ENCODE peak calls at places on chromosomes 16 and 17, in five cellular contexts. J is esophagus muscularis mucosa, C is SJSA1, Z is IMR-90, H is lower lobe of right lung. V is an unnamed sample. For H3K27me3 and H3K4me1, the result is how much of the 10 kb centered on the place peaks cover.

GRCh38 chr17:6474906-6475305 is 30.7 kb downstream of the PIMREG start:
- DNase-seq in J (no peak), C (no peak), Z (no peak), H (no peak), V (no peak)

GRCh38 chr17:57114085-57114673 is 29.1 kb downstream of the AKAP1 start:
- DNase-seq in J (no peak), C (peak), Z (peak), H (no peak), V (no peak)

GRCh38 chr16:68235882-68236803 is at the start of gene ESRP2:
- DNase-seq in J (no peak), C (no peak), Z (no peak), H (peak), V (peak)

GRCh38 chr17:74840989-74841666 is 18.6 kb downstream of the GRIN2C start:
- DNase-seq in J (no peak), C (no peak), Z (peak), H (peak), V (peak)

GRCh38 chr16:76539609-76540008 is 262.4 kb downstream of the CNTNAP4 start:
- DNase-seq in J (no peak), C (no peak), Z (no peak), H (no peak), V (no peak)

GRCh38 chr17:35797370-35797769 is 1.9 kb upstream of the MMP28 start:
- DNase-seq in J (no peak), C (no peak), Z (no peak), H (no peak), V (no peak)

GRCh38 chr16:46711106-46711769 is 21.8 kb downstream of the ORC6 start:
- DNase-seq in J (no peak), C (no peak), Z (no peak), H (no peak), V (no peak)

GRCh38 chr16:3788711-3789374 is 71.5 kb upstream of the TRAP1 start:
- DNase-seq in J (no peak), C (no peak), Z (no peak), H (no peak), V (no peak)

GRCh38 chr17:66152756-66153155 is 39.2 kb downstream of the CEP112 start:
- DNase-seq in J (no peak), C (no peak), Z (peak), H (no peak), V (no peak)

GRCh38 chr16:3461120-3461519 is 17.6 kb downstream of the NAA60 start:
- DNase-seq in J (no peak), C (no peak), Z (no peak), H (no peak), V (no peak)

GRCh38 chr16:74521691-74522090 is 85.2 kb downstream of the GLG1 start:
- DNase-seq in J (no peak), C (peak), Z (peak), H (no peak), V (no peak)

GRCh38 chr17:46884552-46884951 is 33.2 kb downstream of the WNT9B start:
- DNase-seq in J (no peak), C (no peak), Z (no peak), H (no peak), V (no peak)

GRCh38 chr17:33750943-33751701 is 458.0 kb upstream of the ASIC2 start:
- DNase-seq in J (no peak), C (peak), Z (peak), H (peak), V (no peak)

GRCh38 chr17:9239260-9239820 is 218.0 kb downstream of the NTN1 start:
- DNase-seq in J (no peak), C (no peak), Z (no peak), H (peak), V (peak)

GRCh38 chr16:78129349-78129748 is 29.9 kb downstream of the WWOX start:
- DNase-seq in J (no peak), C (no peak), Z (no peak), H (no peak), V (no peak)

GRCh38 chr16:2194166-2194834 is 2.1 kb downstream of the CASKIN1 start:
- DNase-seq in J (no peak), C (no peak), Z (peak), H (no peak), V (no peak)

GRCh38 chr17:75769536-75769935 is 4.5 kb upstream of the GALK1 start:
- DNase-seq in J (no peak), C (no peak), Z (no peak), H (peak), V (no peak)

GRCh38 chr17:35242158-35242804 is 591 bp upstream of the SLFN5 start:
- DNase-seq in J (no peak), C (peak), Z (peak), H (peak), V (peak)

GRCh38 chr16:27972500-27972899 is 91.0 kb downstream of the GSG1L start:
- DNase-seq in J (no peak), C (no peak), Z (peak), H (no peak), V (no peak)

GRCh38 chr17:66580178-66580577 is 254.7 kb upstream of the CACNG5 start:
- DNase-seq in J (no peak), C (no peak), Z (peak), H (peak), V (peak)

GRCh38 chr17:62986549-62986948 is 20.5 kb downstream of the TANC2 start:
- DNase-seq in J (no peak), C (no peak), Z (no peak), H (no peak), V (no peak)

GRCh38 chr16:15529673-15530072 is 95.3 kb downstream of the BMERB1 start:
- DNase-seq in J (no peak), C (no peak), Z (no peak), H (no peak), V (no peak)

GRCh38 chr17:36833279-36833678 is 104.0 kb upstream of the LHX1 start:
- DNase-seq in J (no peak), C (no peak), Z (no peak), H (no peak), V (no peak)

GRCh38 chr17:53313746-53314145 is 509.0 kb upstream of the KIF2B start:
- DNase-seq in J (no peak), C (no peak), Z (no peak), H (no peak), V (no peak)

GRCh38 chr16:24736758-24737157 is 7.3 kb downstream of the TNRC6A start:
- DNase-seq in J (no peak), C (no peak), Z (no peak), H (no peak), V (no peak)

GRCh38 chr17:60392845-60393702 is 1.1 kb upstream of the USP32 start:
- DNase-seq in J (no peak), C (peak), Z (peak), H (peak), V (peak)

GRCh38 chr16:54801445-54801844 is 129.2 kb upstream of the IRX5 start:
- DNase-seq in J (no peak), C (no peak), Z (no peak), H (no peak), V (no peak)

GRCh38 chr17:82173351-82174041 is 39.1 kb downstream of the CCDC57 start:
- DNase-seq in J (no peak), C (no peak), Z (no peak), H (no peak), V (no peak)

GRCh38 chr17:28216032-28216431 is 103.0 kb upstream of the TMEM97 start:
- DNase-seq in J (no peak), C (no peak), Z (no peak), H (no peak), V (no peak)

GRCh38 chr16:87790278-87791023 is 24.7 kb upstream of the KLHDC4 start:
- DNase-seq in J (no peak), C (peak), Z (peak), H (no peak), V (no peak)

GRCh38 chr17:51060396-51060795 is 60.3 kb downstream of the SPAG9 start:
- DNase-seq in J (no peak), C (no peak), Z (no peak), H (no peak), V (no peak)

GRCh38 chr17:29958947-29959657 is 17.7 kb downstream of the EFCAB5 start:
- DNase-seq in J (no peak), C (no peak), Z (peak), H (no peak), V (no peak)

GRCh38 chr16:27749547-27749875 is 199.6 kb downstream of the KATNIP start:
- DNase-seq in J (no peak), C (no peak), Z (no peak), H (peak), V (no peak)

GRCh38 chr17:8253801-8254200 is 4.7 kb downstream of the PFAS start:
- DNase-seq in J (no peak), C (no peak), Z (no peak), H (no peak), V (no peak)

DNA sequence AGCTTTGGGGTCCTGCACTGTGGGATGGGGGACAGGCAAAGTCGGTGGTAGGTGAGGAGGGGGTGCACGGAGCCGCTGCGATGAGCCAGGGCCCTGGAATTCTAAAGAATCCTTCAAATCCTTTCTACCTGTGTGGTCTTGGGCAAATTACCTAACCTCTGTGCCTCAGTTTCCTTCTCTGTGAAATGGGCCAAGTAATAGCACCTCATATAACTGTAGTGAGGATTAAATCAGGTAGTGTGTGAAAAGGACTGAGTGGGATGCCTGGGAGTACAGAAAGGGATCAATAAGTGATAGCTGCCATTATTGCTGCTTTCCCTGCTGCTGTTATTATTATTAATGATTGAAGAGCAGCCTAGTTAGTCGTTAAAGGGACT is 929 bp downstream of the SCNN1G start:
- DNase-seq in J (no peak), C (no peak), Z (no peak), H (no peak), V (no peak)
- H3K27me3 ChIP-seq in J (under half), C (under half), Z (under half), H (under half), V (half or more)

DNA sequence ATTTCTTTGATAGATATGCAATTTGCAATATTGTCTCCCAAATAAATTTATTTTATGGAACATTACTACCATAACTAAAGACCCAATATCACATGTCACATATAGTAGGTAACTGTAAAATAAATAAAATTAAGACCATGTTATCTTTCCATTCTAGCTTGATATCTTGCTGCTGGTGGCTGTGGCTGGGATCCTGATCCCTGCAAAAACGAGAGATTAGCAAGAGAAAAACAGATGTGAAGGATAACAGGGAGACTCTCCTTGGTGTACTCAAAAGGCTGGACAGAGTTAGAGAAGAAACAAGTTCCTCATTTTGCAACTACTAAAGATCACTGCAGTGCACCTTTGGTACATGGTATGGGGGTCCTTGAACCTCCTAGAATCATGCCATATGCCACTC is 49.7 kb downstream of the ARHGAP27 start:
- DNase-seq in J (no peak), C (no peak), Z (no peak), H (no peak), V (no peak)
- H3K4me1 ChIP-seq in J (under half), C (under half), Z (under half), H (under half), V (under half)

GRCh38 chr17:81115219-81115618 is 50.1 kb upstream of the PVALEF start:
- DNase-seq in J (no peak), C (no peak), Z (no peak), H (no peak), V (no peak)
- H3K27me3 ChIP-seq in J (under half), C (under half), Z (under half), H (under half), V (under half)

DNA sequence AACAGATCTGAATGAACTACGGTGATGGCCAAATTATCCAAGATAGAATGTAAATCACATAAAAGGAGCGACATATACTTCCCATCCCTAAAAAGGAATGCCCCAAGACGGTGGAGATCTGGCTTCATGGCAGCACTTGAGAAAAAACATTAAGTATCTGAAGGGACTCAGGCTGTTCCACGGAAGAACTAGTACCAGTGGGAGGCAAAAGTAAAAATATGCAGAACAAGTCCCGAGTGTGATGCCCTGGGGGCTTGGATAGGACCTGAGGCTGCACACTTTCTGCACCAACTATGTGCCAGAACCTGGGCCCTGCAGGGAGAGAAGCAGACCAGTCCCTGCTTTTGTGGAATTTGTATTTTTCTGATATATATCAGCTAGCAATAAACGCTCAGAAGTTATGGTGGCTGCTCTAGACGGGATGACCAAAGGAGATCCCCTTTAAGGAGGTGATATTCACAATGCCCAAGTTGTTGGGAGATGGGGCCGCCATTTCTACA is 538 bp upstream of the CKLF start:
- DNase-seq in J (no peak), C (no peak), Z (no peak), H (no peak), V (no peak)
- H3K4me1 ChIP-seq in J (under half), C (under half), Z (under half), H (half or more), V (under half)

GRCh38 chr16:81921415-81921814 is 89.9 kb downstream of the SDR42E1 start:
- DNase-seq in J (no peak), C (no peak), Z (peak), H (no peak), V (no peak)

GRCh38 chr16:81920498-81920897 is 90.8 kb downstream of the SDR42E1 start:
- DNase-seq in J (no peak), C (no peak), Z (no peak), H (no peak), V (no peak)

GRCh38 chr16:81917375-81917774 is 93.9 kb downstream of the SDR42E1 start:
- DNase-seq in J (no peak), C (no peak), Z (no peak), H (no peak), V (no peak)

GRCh38 chr16:81921873-81922584 is 89.2 kb downstream of the SDR42E1 start:
- DNase-seq in J (no peak), C (no peak), Z (no peak), H (no peak), V (no peak)

GRCh38 chr16:81918927-81919326 is 92.3 kb downstream of the SDR42E1 start:
- DNase-seq in J (no peak), C (no peak), Z (no peak), H (no peak), V (no peak)
- H3K27me3 ChIP-seq in J (under half), C (under half), Z (under half), H (under half), V (under half)

DNA sequence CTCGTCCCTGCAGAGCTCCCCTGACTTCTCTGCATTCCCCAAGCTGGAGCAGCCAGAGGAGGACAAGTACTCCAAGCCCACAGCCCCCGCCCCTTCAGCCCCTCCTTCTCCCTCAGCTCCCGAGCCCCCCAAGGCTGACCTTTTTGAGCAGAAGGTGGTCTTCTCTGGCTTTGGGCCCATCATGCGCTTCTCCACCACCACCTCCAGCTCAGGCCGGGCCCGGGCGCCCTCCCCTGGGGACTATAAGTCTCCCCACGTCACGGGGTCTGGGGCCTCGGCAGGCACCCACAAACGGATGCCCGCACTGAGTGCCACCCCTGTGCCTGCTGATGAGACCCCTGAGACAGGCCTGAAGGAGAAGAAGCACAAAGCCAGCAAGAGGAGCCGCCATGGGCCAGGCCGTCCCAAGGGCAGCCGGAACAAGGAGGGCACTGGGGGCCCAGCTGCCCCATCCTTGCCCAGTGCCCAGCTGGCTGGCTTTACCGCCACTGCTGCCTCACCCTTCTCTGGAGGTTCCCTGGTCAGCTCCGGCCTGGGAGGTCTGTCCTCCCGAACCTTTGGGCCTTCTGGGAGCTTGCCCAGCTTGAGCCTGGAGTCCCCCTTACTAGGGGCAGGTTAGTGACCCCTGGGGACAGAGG is 11.4 kb downstream of the MLLT6 start:
- DNase-seq in J (no peak), C (no peak), Z (no peak), H (no peak), V (no peak)
- H3K4me1 ChIP-seq in J (under half), C (under half), Z (under half), H (under half), V (under half)

GRCh38 chr16:694187-694862 is 4.1 kb upstream of the WDR24 start:
- DNase-seq in J (no peak), C (no peak), Z (no peak), H (no peak), V (no peak)
- H3K27me3 ChIP-seq in J (under half), C (half or more), Z (half or more), H (half or more), V (under half)

GRCh38 chr16:65807858-65808257 is 558.6 kb upstream of the CDH5 start:
- DNase-seq in J (peak), C (no peak), Z (no peak), H (no peak), V (no peak)
- H3K4me1 ChIP-seq in J (under half), C (under half), Z (under half), H (under half), V (under half)

DNA sequence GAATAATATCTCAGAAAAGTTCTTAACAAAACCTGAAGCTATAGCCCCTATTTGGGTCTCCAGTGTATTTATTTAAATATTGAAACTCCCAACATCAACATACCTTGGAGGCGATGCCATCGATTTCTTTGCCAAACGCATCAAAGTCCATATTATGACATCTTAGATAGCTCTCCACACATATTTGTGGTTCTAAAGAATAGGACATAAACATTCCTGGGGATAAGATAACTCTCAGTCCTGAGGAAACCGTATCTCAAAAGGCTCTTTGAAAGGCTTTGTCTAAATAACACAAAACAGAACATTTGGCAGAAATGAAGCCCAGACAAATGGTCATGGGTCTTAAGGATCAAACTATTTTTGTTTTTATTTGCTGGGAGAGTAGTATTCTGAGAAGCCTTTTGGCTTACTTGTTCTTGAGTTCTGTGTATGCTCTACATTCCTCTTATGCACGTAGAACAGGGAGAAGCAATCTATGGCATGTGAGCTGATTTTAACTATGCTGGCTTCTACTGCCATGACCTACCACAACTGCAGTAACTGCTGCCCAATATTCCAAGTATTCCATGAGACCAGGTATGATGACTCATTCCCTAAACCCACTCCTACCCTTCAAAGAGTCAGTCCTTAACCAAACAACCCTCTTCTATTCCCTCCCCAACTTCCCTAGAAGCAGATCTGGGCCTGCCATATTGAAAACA is 279.0 kb upstream of the ZFHX3 start:
- DNase-seq in J (no peak), C (no peak), Z (no peak), H (no peak), V (no peak)
- H3K27me3 ChIP-seq in J (under half), C (under half), Z (under half), H (under half), V (under half)